ENCODE peak calls at places on chromosomes 16 and 17, in five cellular contexts. Q, H, W, C and A are unnamed samples.

GRCh38 chr17:44906010-44906646 is 6.9 kb upstream of the EFTUD2 start:
- DNase-seq in Q (no peak), H (peak), W (peak), C (no peak), A (peak)

GRCh38 chr17:40480501-40481003 is 20.9 kb downstream of the TNS4 start:
- DNase-seq in Q (no peak), H (no peak), W (peak), C (peak), A (no peak)

GRCh38 chr17:61848896-61849295 is 14.4 kb downstream of the BRIP1 start:
- DNase-seq in Q (no peak), H (no peak), W (no peak), C (no peak), A (no peak)

GRCh38 chr17:17831208-17832039 is 5.4 kb downstream of the SREBF1 start:
- DNase-seq in Q (no peak), H (no peak), W (no peak), C (no peak), A (peak)

GRCh38 chr17:32103476-32104113 is 38.7 kb upstream of the RHOT1 start:
- DNase-seq in Q (no peak), H (no peak), W (no peak), C (no peak), A (no peak)

GRCh38 chr16:58127033-58127556 is 2.1 kb downstream of the CFAP20 start:
- DNase-seq in Q (no peak), H (no peak), W (no peak), C (peak), A (no peak)

GRCh38 chr16:18049454-18050133 is 286.9 kb downstream of the NPIPA8 start:
- DNase-seq in Q (no peak), H (no peak), W (no peak), C (no peak), A (no peak)

GRCh38 chr16:86784267-86784626 is 205.9 kb downstream of the FOXL1 start:
- DNase-seq in Q (no peak), H (no peak), W (no peak), C (no peak), A (no peak)

GRCh38 chr17:73365203-73365933 is 53.6 kb upstream of the CDC42EP4 start:
- DNase-seq in Q (no peak), H (no peak), W (no peak), C (no peak), A (no peak)

GRCh38 chr17:27651411-27652345 is 20.7 kb downstream of the LGALS9 start:
- DNase-seq in Q (peak), H (no peak), W (peak), C (peak), A (peak)

GRCh38 chr16:13110124-13110796 is 208.9 kb downstream of the SHISA9 start:
- DNase-seq in Q (peak), H (no peak), W (no peak), C (no peak), A (no peak)

GRCh38 chr16:930511-930910 is 40.3 kb downstream of the LMF1 start:
- DNase-seq in Q (no peak), H (no peak), W (no peak), C (no peak), A (no peak)

GRCh38 chr17:37527249-37527851 is 37.7 kb downstream of the DUSP14 start:
- DNase-seq in Q (no peak), H (peak), W (peak), C (peak), A (peak)

GRCh38 chr17:59783221-59784016 is 76.0 kb downstream of the VMP1 start:
- DNase-seq in Q (no peak), H (peak), W (no peak), C (no peak), A (no peak)

GRCh38 chr17:28327031-28327607 is 8.1 kb downstream of the TMEM97 start:
- DNase-seq in Q (no peak), H (no peak), W (no peak), C (no peak), A (no peak)

GRCh38 chr17:76354747-76355310 is 1.1 kb upstream of the PRPSAP1 start:
- DNase-seq in Q (no peak), H (no peak), W (no peak), C (no peak), A (no peak)

GRCh38 chr16:19781196-19781595 is 63.1 kb downstream of the IQCK start:
- DNase-seq in Q (no peak), H (no peak), W (no peak), C (no peak), A (no peak)

GRCh38 chr16:49952386-49952785 is 72.6 kb upstream of the CNEP1R1 start:
- DNase-seq in Q (no peak), H (peak), W (no peak), C (no peak), A (no peak)